ENCODE peak calls at places on chromosome 20, in ten cellular contexts. One of them, this sample, is unnamed.

GRCh38 chr20:49529470-49529869 is 38.5 kb downstream of the PTGIS start:
- DNase-seq in activated CD8-positive, alpha-beta memory T cell treated with anti-CD3 and anti-CD28 coated beads, Interleukin-2, amount 50 U/mL, for 4 hours: no peak
- DNase-seq in Peyer's patch: no peak
- DNase-seq in AML-193: no peak
- DNase-seq in NCI-H510A treated with DMSO at 0.1 percent for 48 hours: no peak
- DNase-seq in activated B cell treated with CpG ODN at 0.5 μM for 24 hours: no peak
- DNase-seq in activated CD4-positive, alpha-beta T cell treated with anti-CD3 and anti-CD28 coated beads, Interleukin-2, amount 50 U/mL, for 1 hour: no peak
- DNase-seq in CD4-positive, CD25-positive, alpha-beta regulatory T cell: no peak
- DNase-seq in fibroblast of mammary gland: no peak
- DNase-seq in naive thymus-derived CD8-positive, alpha-beta T cell: no peak
- DNase-seq in this sample: peak

GRCh38 chr20:19974621-19975435 is 42.3 kb upstream of the NAA20 start:
- DNase-seq in activated CD8-positive, alpha-beta memory T cell treated with anti-CD3 and anti-CD28 coated beads, Interleukin-2, amount 50 U/mL, for 4 hours: no peak
- DNase-seq in AML-193: no peak
- DNase-seq in naive thymus-derived CD8-positive, alpha-beta T cell: no peak
- DNase-seq in fibroblast of mammary gland: peak
- DNase-seq in activated CD4-positive, alpha-beta T cell treated with anti-CD3 and anti-CD28 coated beads, Interleukin-2, amount 50 U/mL, for 1 hour: no peak
- DNase-seq in activated B cell treated with CpG ODN at 0.5 μM for 24 hours: no peak
- DNase-seq in NCI-H510A treated with DMSO at 0.1 percent for 48 hours: peak
- DNase-seq in CD4-positive, CD25-positive, alpha-beta regulatory T cell: no peak
- DNase-seq in Peyer's patch: peak
- DNase-seq in this sample: peak

GRCh38 chr20:18527836-18528235 is 20.1 kb downstream of the SEC23B start:
- DNase-seq in activated B cell treated with CpG ODN at 0.5 μM for 24 hours: no peak
- DNase-seq in activated CD8-positive, alpha-beta memory T cell treated with anti-CD3 and anti-CD28 coated beads, Interleukin-2, amount 50 U/mL, for 4 hours: no peak
- DNase-seq in AML-193: no peak
- DNase-seq in NCI-H510A treated with DMSO at 0.1 percent for 48 hours: no peak
- DNase-seq in fibroblast of mammary gland: peak
- DNase-seq in activated CD4-positive, alpha-beta T cell treated with anti-CD3 and anti-CD28 coated beads, Interleukin-2, amount 50 U/mL, for 1 hour: no peak
- DNase-seq in naive thymus-derived CD8-positive, alpha-beta T cell: no peak
- DNase-seq in Peyer's patch: no peak
- DNase-seq in CD4-positive, CD25-positive, alpha-beta regulatory T cell: no peak
- DNase-seq in this sample: peak

GRCh38 chr20:40265872-40266533 is 423.0 kb downstream of the MAFB start:
- DNase-seq in activated CD4-positive, alpha-beta T cell treated with anti-CD3 and anti-CD28 coated beads, Interleukin-2, amount 50 U/mL, for 1 hour: no peak
- DNase-seq in Peyer's patch: no peak
- DNase-seq in AML-193: peak
- DNase-seq in activated B cell treated with CpG ODN at 0.5 μM for 24 hours: no peak
- DNase-seq in NCI-H510A treated with DMSO at 0.1 percent for 48 hours: no peak
- DNase-seq in CD4-positive, CD25-positive, alpha-beta regulatory T cell: no peak
- DNase-seq in fibroblast of mammary gland: peak
- DNase-seq in activated CD8-positive, alpha-beta memory T cell treated with anti-CD3 and anti-CD28 coated beads, Interleukin-2, amount 50 U/mL, for 4 hours: no peak
- DNase-seq in naive thymus-derived CD8-positive, alpha-beta T cell: no peak
- DNase-seq in this sample: peak

GRCh38 chr20:58691773-58692578 is 624 bp upstream of the NPEPL1 start:
- DNase-seq in NCI-H510A treated with DMSO at 0.1 percent for 48 hours: no peak
- DNase-seq in fibroblast of mammary gland: peak
- DNase-seq in activated CD8-positive, alpha-beta memory T cell treated with anti-CD3 and anti-CD28 coated beads, Interleukin-2, amount 50 U/mL, for 4 hours: no peak
- DNase-seq in activated B cell treated with CpG ODN at 0.5 μM for 24 hours: no peak
- DNase-seq in naive thymus-derived CD8-positive, alpha-beta T cell: no peak
- DNase-seq in CD4-positive, CD25-positive, alpha-beta regulatory T cell: no peak
- DNase-seq in activated CD4-positive, alpha-beta T cell treated with anti-CD3 and anti-CD28 coated beads, Interleukin-2, amount 50 U/mL, for 1 hour: no peak
- DNase-seq in AML-193: peak
- DNase-seq in Peyer's patch: peak
- DNase-seq in this sample: peak

GRCh38 chr20:58709703-58710039 is 17.1 kb downstream of the NPEPL1 start:
- DNase-seq in NCI-H510A treated with DMSO at 0.1 percent for 48 hours: no peak
- DNase-seq in naive thymus-derived CD8-positive, alpha-beta T cell: no peak
- DNase-seq in fibroblast of mammary gland: no peak
- DNase-seq in Peyer's patch: no peak
- DNase-seq in activated CD4-positive, alpha-beta T cell treated with anti-CD3 and anti-CD28 coated beads, Interleukin-2, amount 50 U/mL, for 1 hour: no peak
- DNase-seq in CD4-positive, CD25-positive, alpha-beta regulatory T cell: no peak
- DNase-seq in activated CD8-positive, alpha-beta memory T cell treated with anti-CD3 and anti-CD28 coated beads, Interleukin-2, amount 50 U/mL, for 4 hours: no peak
- DNase-seq in AML-193: no peak
- DNase-seq in activated B cell treated with CpG ODN at 0.5 μM for 24 hours: no peak
- DNase-seq in this sample: no peak

GRCh38 chr20:41655966-41656685 is 37.9 kb upstream of the CHD6 start:
- DNase-seq in NCI-H510A treated with DMSO at 0.1 percent for 48 hours: peak
- DNase-seq in AML-193: no peak
- DNase-seq in CD4-positive, CD25-positive, alpha-beta regulatory T cell: no peak
- DNase-seq in naive thymus-derived CD8-positive, alpha-beta T cell: no peak
- DNase-seq in activated CD4-positive, alpha-beta T cell treated with anti-CD3 and anti-CD28 coated beads, Interleukin-2, amount 50 U/mL, for 1 hour: no peak
- DNase-seq in fibroblast of mammary gland: no peak
- DNase-seq in Peyer's patch: no peak
- DNase-seq in activated CD8-positive, alpha-beta memory T cell treated with anti-CD3 and anti-CD28 coated beads, Interleukin-2, amount 50 U/mL, for 4 hours: no peak
- DNase-seq in activated B cell treated with CpG ODN at 0.5 μM for 24 hours: no peak
- DNase-seq in this sample: no peak

GRCh38 chr20:45958593-45958992 is 13.4 kb downstream of the ZNF335 start:
- DNase-seq in AML-193: no peak
- DNase-seq in fibroblast of mammary gland: no peak
- DNase-seq in activated CD4-positive, alpha-beta T cell treated with anti-CD3 and anti-CD28 coated beads, Interleukin-2, amount 50 U/mL, for 1 hour: no peak
- DNase-seq in NCI-H510A treated with DMSO at 0.1 percent for 48 hours: no peak
- DNase-seq in activated CD8-positive, alpha-beta memory T cell treated with anti-CD3 and anti-CD28 coated beads, Interleukin-2, amount 50 U/mL, for 4 hours: no peak
- DNase-seq in CD4-positive, CD25-positive, alpha-beta regulatory T cell: no peak
- DNase-seq in Peyer's patch: no peak
- DNase-seq in naive thymus-derived CD8-positive, alpha-beta T cell: no peak
- DNase-seq in activated B cell treated with CpG ODN at 0.5 μM for 24 hours: no peak
- DNase-seq in this sample: no peak

GRCh38 chr20:53216856-53217576 is 244.9 kb downstream of the TSHZ2 start:
- DNase-seq in CD4-positive, CD25-positive, alpha-beta regulatory T cell: peak
- DNase-seq in AML-193: peak
- DNase-seq in Peyer's patch: peak
- DNase-seq in activated B cell treated with CpG ODN at 0.5 μM for 24 hours: peak
- DNase-seq in NCI-H510A treated with DMSO at 0.1 percent for 48 hours: peak
- DNase-seq in activated CD8-positive, alpha-beta memory T cell treated with anti-CD3 and anti-CD28 coated beads, Interleukin-2, amount 50 U/mL, for 4 hours: peak
- DNase-seq in naive thymus-derived CD8-positive, alpha-beta T cell: peak
- DNase-seq in fibroblast of mammary gland: peak
- DNase-seq in activated CD4-positive, alpha-beta T cell treated with anti-CD3 and anti-CD28 coated beads, Interleukin-2, amount 50 U/mL, for 1 hour: peak
- DNase-seq in this sample: peak

GRCh38 chr20:8153281-8153908 is 21.3 kb downstream of the PLCB1 start:
- DNase-seq in Peyer's patch: no peak
- DNase-seq in activated CD4-positive, alpha-beta T cell treated with anti-CD3 and anti-CD28 coated beads, Interleukin-2, amount 50 U/mL, for 1 hour: no peak
- DNase-seq in naive thymus-derived CD8-positive, alpha-beta T cell: no peak
- DNase-seq in activated CD8-positive, alpha-beta memory T cell treated with anti-CD3 and anti-CD28 coated beads, Interleukin-2, amount 50 U/mL, for 4 hours: no peak
- DNase-seq in fibroblast of mammary gland: peak
- DNase-seq in AML-193: peak
- DNase-seq in NCI-H510A treated with DMSO at 0.1 percent for 48 hours: peak
- DNase-seq in activated B cell treated with CpG ODN at 0.5 μM for 24 hours: no peak
- DNase-seq in CD4-positive, CD25-positive, alpha-beta regulatory T cell: no peak
- DNase-seq in this sample: no peak